ENCODE peak calls at places on chromosomes 11 and 22, in five cellular contexts. V is skeletal muscle cell, Q is EH, K is PC-9, I is ELR. M is an unnamed sample.

GRCh38 chr11:35649984-35650383 is 12.6 kb upstream of the TRIM44 start:
- DNase-seq in V (no peak), Q (peak), K (no peak), I (peak), M (no peak)

GRCh38 chr11:60679879-60680278 is 19.5 kb upstream of the MS4A8 start:
- DNase-seq in V (no peak), Q (no peak), K (no peak), I (no peak), M (no peak)

GRCh38 chr11:46200537-46201281 is 76.8 kb upstream of the CREB3L1 start:
- DNase-seq in V (peak), Q (peak), K (no peak), I (peak), M (no peak)

GRCh38 chr22:43060213-43060612 is 29.0 kb downstream of the TTLL1 start:
- DNase-seq in V (no peak), Q (peak), K (peak), I (peak), M (no peak)

GRCh38 chr11:46963848-46964247 is 27.3 kb downstream of the CSTPP1 start:
- DNase-seq in V (no peak), Q (no peak), K (no peak), I (no peak), M (no peak)

GRCh38 chr22:36510966-36511881 is 4.4 kb upstream of the FOXRED2 start:
- DNase-seq in V (no peak), Q (peak), K (peak), I (peak), M (no peak)

GRCh38 chr22:38284042-38284402 is 11.2 kb upstream of the TMEM184B start:
- DNase-seq in V (peak), Q (peak), K (no peak), I (peak), M (peak)

GRCh38 chr22:42996646-42997365 is 18.1 kb downstream of the PACSIN2 start:
- DNase-seq in V (no peak), Q (peak), K (no peak), I (no peak), M (no peak)

GRCh38 chr22:28931844-28932561 is 48.6 kb downstream of the ZNRF3 start:
- DNase-seq in V (no peak), Q (no peak), K (no peak), I (no peak), M (no peak)

GRCh38 chr11:120606116-120607010 is 94.8 kb downstream of the GRIK4 start:
- DNase-seq in V (no peak), Q (no peak), K (no peak), I (no peak), M (no peak)

GRCh38 chr11:67613313-67613959 is 6.7 kb downstream of the NDUFV1 start:
- DNase-seq in V (no peak), Q (no peak), K (no peak), I (no peak), M (no peak)

GRCh38 chr11:112863304-112863703 is 97.9 kb upstream of the NCAM1 start:
- DNase-seq in V (no peak), Q (no peak), K (no peak), I (no peak), M (no peak)

GRCh38 chr11:106446961-106447360 is 369.5 kb downstream of the AASDHPPT start:
- DNase-seq in V (no peak), Q (no peak), K (no peak), I (peak), M (no peak)

GRCh38 chr11:115316682-115317081 is 187.5 kb downstream of the CADM1 start:
- DNase-seq in V (no peak), Q (no peak), K (no peak), I (no peak), M (no peak)

GRCh38 chr11:12224537-12224893 is 114.1 kb downstream of the MICAL2 start:
- DNase-seq in V (peak), Q (peak), K (peak), I (peak), M (no peak)

GRCh38 chr22:31084811-31085492 is 3.8 kb downstream of the SMTN start:
- DNase-seq in V (no peak), Q (peak), K (peak), I (peak), M (no peak)

GRCh38 chr11:12440565-12440964 is 63.2 kb downstream of the PARVA start:
- DNase-seq in V (no peak), Q (no peak), K (no peak), I (no peak), M (no peak)

GRCh38 chr11:33160147-33160546 is 1.1 kb downstream of the CSTF3 start:
- DNase-seq in V (no peak), Q (peak), K (no peak), I (peak), M (no peak)

GRCh38 chr11:130456276-130456675 is 7.8 kb downstream of the ADAMTS15 start:
- DNase-seq in V (no peak), Q (no peak), K (no peak), I (no peak), M (no peak)

GRCh38 chr11:10892250-10892649 is 34.4 kb upstream of the ZBED5 start:
- DNase-seq in V (no peak), Q (no peak), K (no peak), I (no peak), M (no peak)

GRCh38 chr11:1706634-1707400 is 9.8 kb downstream of the KRTAP5-6 start:
- DNase-seq in V (no peak), Q (peak), K (no peak), I (peak), M (no peak)

GRCh38 chr11:126341760-126342161 is 13.7 kb upstream of the ST3GAL4 start:
- DNase-seq in V (peak), Q (peak), K (peak), I (peak), M (no peak)

GRCh38 chr11:104668797-104669463 is 229.3 kb downstream of the CASP12 start:
- DNase-seq in V (peak), Q (peak), K (peak), I (peak), M (peak)

GRCh38 chr11:87879118-87879517 is 296.1 kb downstream of the RAB38 start:
- DNase-seq in V (no peak), Q (peak), K (no peak), I (peak), M (no peak)

GRCh38 chr22:35617137-35617755 is at the start of gene MB:
- DNase-seq in V (no peak), Q (no peak), K (no peak), I (no peak), M (no peak)

GRCh38 chr11:494761-495536 is 12.1 kb downstream of the RNH1 start:
- DNase-seq in V (peak), Q (no peak), K (no peak), I (no peak), M (no peak)

GRCh38 chr11:21323617-21324016 is 654.2 kb downstream of the NELL1 start:
- DNase-seq in V (no peak), Q (no peak), K (no peak), I (no peak), M (no peak)

GRCh38 chr22:48870436-48870835 is 957.2 kb downstream of the BRD1 start:
- DNase-seq in V (no peak), Q (no peak), K (no peak), I (no peak), M (no peak)

GRCh38 chr11:11626128-11626527 is 4.3 kb upstream of the GALNT18 start:
- DNase-seq in V (no peak), Q (peak), K (no peak), I (no peak), M (no peak)

GRCh38 chr22:42863349-42863911 is 6.4 kb upstream of the ARFGAP3 start:
- DNase-seq in V (peak), Q (peak), K (peak), I (peak), M (peak)